ENCODE peak calls at places on chromosome 20, in ten cellular contexts. I, D, Q, E, T, R, C, Y, H and O are unnamed samples.
A peak's percentile ranks its signal among the peaks of the same experiment; 100 is the strongest.

GRCh38 chr20:46406200-46406985 is at the start of gene ELMO2:
- DNase-seq in I (peak; percentile 95), D (peak; percentile 94), Q (peak; percentile 97), E (peak; percentile 99), T (peak; percentile 98), R (peak; percentile 98), C (peak; percentile 88), Y (peak; percentile 99), H (peak; percentile 99), O (peak; percentile 99)

GRCh38 chr20:17490501-17490900 is 40.7 kb downstream of the BFSP1 start:
- DNase-seq in I (no peak), D (no peak), Q (peak; percentile 34), E (no peak), T (peak; percentile 65), R (no peak), C (no peak), Y (no peak), H (no peak), O (no peak)

GRCh38 chr20:17640146-17640874 is 41.7 kb downstream of the RRBP1 start:
- DNase-seq in I (no peak), D (no peak), Q (no peak), E (no peak), T (no peak), R (no peak), C (no peak), Y (no peak), H (no peak), O (no peak)

GRCh38 chr20:47677314-47678129 is 107.8 kb downstream of the SULF2 start:
- DNase-seq in I (peak; percentile 81), D (peak; percentile 21), Q (no peak), E (peak; percentile 52), T (peak; percentile 90), R (no peak), C (peak; percentile 33), Y (peak; percentile 56), H (peak; percentile 83), O (peak; percentile 83)

GRCh38 chr20:363319-364078 is 16.6 kb downstream of the NRSN2 start:
- DNase-seq in I (no peak), D (no peak), Q (no peak), E (peak; percentile 53), T (no peak), R (no peak), C (no peak), Y (no peak), H (no peak), O (no peak)

GRCh38 chr20:58692579-58693225 is at the start of gene NPEPL1:
- DNase-seq in I (peak; percentile 75), D (peak; percentile 62), Q (peak; percentile 83), E (peak; percentile 87), T (no peak), R (peak; percentile 71), C (peak; percentile 28), Y (peak; percentile 23), H (peak; percentile 34), O (peak; percentile 48)

GRCh38 chr20:57223648-57224489 is 42.6 kb downstream of the BMP7 start:
- DNase-seq in I (no peak), D (no peak), Q (no peak), E (no peak), T (no peak), R (no peak), C (no peak), Y (no peak), H (no peak), O (no peak)

GRCh38 chr20:39081255-39081654 is 119.1 kb downstream of the DHX35 start:
- DNase-seq in I (peak; percentile 82), D (peak; percentile 64), Q (peak; percentile 91), E (peak; percentile 81), T (no peak), R (peak; percentile 71), C (peak; percentile 70), Y (peak; percentile 50), H (peak; percentile 76), O (peak; percentile 86)

GRCh38 chr20:58447733-58448391 is 58.8 kb downstream of the VAPB start:
- DNase-seq in I (no peak), D (peak; percentile 37), Q (no peak), E (peak; percentile 61), T (no peak), R (no peak), C (no peak), Y (no peak), H (peak; percentile 46), O (peak; percentile 80)

GRCh38 chr20:51409192-51409875 is 133.2 kb downstream of the NFATC2 start:
- DNase-seq in I (no peak), D (no peak), Q (no peak), E (no peak), T (no peak), R (no peak), C (no peak), Y (no peak), H (no peak), O (no peak)

GRCh38 chr20:3406481-3407425 is 716 bp downstream of the DNAAF9 start:
- DNase-seq in I (peak; percentile 63), D (no peak), Q (no peak), E (no peak), T (peak; percentile 91), R (peak; percentile 64), C (no peak), Y (peak; percentile 41), H (peak; percentile 72), O (peak; percentile 69)